ENCODE peak calls at places on chromosomes 7 and 10, in five cellular contexts. T is pancreas, N is testis, X is fibroblast of lung, E is mesendoderm. Q is an unnamed sample.
A peak's percentile ranks its signal among the peaks of the same experiment; 100 is the strongest.

GRCh38 chr10:24871501-24871900 is 80.9 kb downstream of the PRTFDC1 start:
- DNase-seq in E (no peak), N (no peak), T (no peak), X (no peak), Q (no peak)

GRCh38 chr7:67343566-67343965 is 346.9 kb downstream of the TYW1 start:
- DNase-seq in X (no peak), T (no peak), N (no peak), E (no peak), Q (no peak)

GRCh38 chr7:84701524-84702306 is 485.1 kb downstream of the SEMA3D start:
- DNase-seq in N (no peak), X (peak; percentile 99), T (no peak), E (peak; percentile 79), Q (no peak)

GRCh38 chr7:149310113-149310836 is 48.3 kb downstream of the ZNF783 start:
- DNase-seq in E (peak; percentile 79), X (peak; percentile 88), T (no peak), N (no peak), Q (no peak)

GRCh38 chr7:45140827-45141226 is 16.8 kb upstream of the RAMP3 start:
- DNase-seq in X (no peak), N (no peak), T (no peak), E (no peak), Q (no peak)

GRCh38 chr7:142771353-142771723 is 568 bp downstream of the PRSS2 start:
- DNase-seq in N (no peak), E (no peak), T (no peak), X (no peak), Q (no peak)

GRCh38 chr7:23898619-23899018 is 188.6 kb downstream of the STK31 start:
- DNase-seq in E (no peak), N (no peak), X (no peak), T (no peak), Q (no peak)

GRCh38 chr7:23242321-23242720 is 4.3 kb upstream of the GPNMB start:
- DNase-seq in N (no peak), X (no peak), T (no peak), E (no peak), Q (no peak)

GRCh38 chr7:44757311-44757710 is 8.7 kb downstream of the ZMIZ2 start:
- DNase-seq in N (peak; percentile 47), E (no peak), X (peak; percentile 33), T (no peak), Q (peak; percentile 68)

GRCh38 chr10:50604049-50604640 is 19.6 kb downstream of the SGMS1 start:
- DNase-seq in T (no peak), N (no peak), X (peak; percentile 41), E (no peak), Q (no peak)

GRCh38 chr7:30869794-30870491 is 41.7 kb upstream of the AQP1 start:
- DNase-seq in T (no peak), N (no peak), X (no peak), E (no peak), Q (no peak)

GRCh38 chr10:32237644-32238345 is 109.2 kb downstream of the EPC1 start:
- DNase-seq in N (no peak), E (no peak), X (peak; percentile 40), T (no peak), Q (no peak)

GRCh38 chr10:21173964-21174669 is 277.0 kb upstream of the NEBL start:
- DNase-seq in N (peak; percentile 18), E (peak; percentile 77), T (peak; percentile 83), X (no peak), Q (peak; percentile 87)

GRCh38 chr7:2821161-2821841 is 22.8 kb downstream of the GNA12 start:
- DNase-seq in X (peak; percentile 74), T (peak; percentile 57), N (no peak), E (peak; percentile 75), Q (peak; percentile 44)

GRCh38 chr7:31122649-31123058 is 70.5 kb downstream of the ADCYAP1R1 start:
- DNase-seq in X (peak; percentile 93), T (peak; percentile 59), N (peak; percentile 84), E (peak; percentile 91), Q (peak; percentile 55)

GRCh38 chr10:24465899-24466615 is 257.1 kb downstream of the KIAA1217 start:
- DNase-seq in E (no peak), T (peak; percentile 81), X (peak; percentile 92), N (peak; percentile 63), Q (no peak)

GRCh38 chr7:124924906-124925305 is 4.7 kb downstream of the POT1 start:
- DNase-seq in T (no peak), E (no peak), X (no peak), N (no peak), Q (no peak)

GRCh38 chr7:1300636-1301035 is 68.0 kb downstream of the UNCX start:
- DNase-seq in N (no peak), E (no peak), X (no peak), T (no peak), Q (peak; percentile 58)
- H3K4me3 ChIP-seq in N (no peak overlapping the region), E (no peak overlapping the region), X (no peak overlapping the region), T (no peak overlapping the region), Q (no peak overlapping the region)

GRCh38 chr10:72790216-72790990 is 98.5 kb downstream of the MCU start:
- DNase-seq in N (no peak), X (no peak), E (no peak), T (no peak), Q (no peak)
- H3K4me1 ChIP-seq in N (no peaks in the 10 kb centered on the region), X (no peaks in the 10 kb centered on the region), E (peaks cover 6% of the 10 kb centered on the region), T (no peaks in the 10 kb centered on the region), Q (no peaks in the 10 kb centered on the region)

DNA sequence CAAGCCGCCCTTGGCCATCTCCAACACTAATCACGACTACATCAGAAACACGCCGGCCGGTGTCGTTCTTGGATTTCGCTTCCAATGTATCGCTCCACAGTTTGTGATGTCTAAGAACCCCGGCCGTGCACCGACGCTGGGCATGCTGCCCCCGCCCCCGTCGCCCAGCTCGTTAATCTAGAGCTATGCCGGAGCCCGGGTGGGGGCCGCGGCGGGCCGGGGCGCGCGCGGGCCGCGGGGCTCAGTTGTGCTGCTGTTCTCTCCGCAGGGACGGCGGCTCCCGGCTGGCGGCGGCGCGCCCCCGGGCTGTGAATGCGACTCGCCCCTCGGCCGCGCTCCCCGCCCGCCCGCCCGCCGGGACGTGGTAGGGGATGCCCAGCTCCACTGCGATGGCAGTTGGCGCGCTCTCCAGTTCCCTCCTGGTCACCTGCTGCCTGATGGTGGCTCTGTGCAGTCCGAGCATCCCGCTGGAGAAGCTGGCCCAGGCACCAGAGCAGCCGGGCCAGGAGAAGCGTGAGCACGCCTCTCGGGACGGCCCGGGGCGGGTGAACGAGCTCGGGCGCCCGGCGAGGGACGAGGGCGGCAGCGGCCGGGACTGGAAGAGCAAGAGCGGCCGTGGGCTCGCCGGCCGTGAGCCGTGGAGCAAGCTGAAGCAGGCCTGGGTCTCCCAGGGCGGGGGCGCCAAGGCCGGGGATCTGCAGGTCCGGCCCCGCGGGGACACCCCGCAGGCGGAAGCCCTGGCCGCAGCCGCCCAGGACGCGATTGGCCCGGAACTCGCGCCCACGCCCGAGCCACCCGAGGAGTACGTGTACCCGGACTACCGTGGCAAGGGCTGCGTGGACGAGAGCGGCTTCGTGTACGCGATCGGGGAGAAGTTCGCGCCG is 1.9 kb downstream of the VWC2 start:
- DNase-seq in N (no peak), T (no peak), X (no peak), E (peak; percentile 42), Q (no peak)
- H3K4me3 ChIP-seq in N (peak overlapping the region; percentile 20), T (peak overlapping the region; percentile 15), X (no peak overlapping the region), E (no peak overlapping the region), Q (peak overlapping the region; percentile 44)

GRCh38 chr10:132714096-132714721 is 71.7 kb downstream of the NKX6-2 start:
- DNase-seq in E (peak; percentile 64), T (no peak), X (no peak), N (no peak), Q (peak; percentile 72)

GRCh38 chr10:132712291-132712690 is 73.7 kb downstream of the NKX6-2 start:
- DNase-seq in N (no peak), E (no peak), T (no peak), X (no peak), Q (no peak)

GRCh38 chr10:132711618-132712051 is 74.3 kb downstream of the NKX6-2 start:
- DNase-seq in T (no peak), X (no peak), N (no peak), E (no peak), Q (peak; percentile 70)

GRCh38 chr10:132713421-132714095 is 72.4 kb downstream of the NKX6-2 start:
- DNase-seq in E (no peak), N (no peak), T (no peak), X (no peak), Q (peak; percentile 63)

DNA sequence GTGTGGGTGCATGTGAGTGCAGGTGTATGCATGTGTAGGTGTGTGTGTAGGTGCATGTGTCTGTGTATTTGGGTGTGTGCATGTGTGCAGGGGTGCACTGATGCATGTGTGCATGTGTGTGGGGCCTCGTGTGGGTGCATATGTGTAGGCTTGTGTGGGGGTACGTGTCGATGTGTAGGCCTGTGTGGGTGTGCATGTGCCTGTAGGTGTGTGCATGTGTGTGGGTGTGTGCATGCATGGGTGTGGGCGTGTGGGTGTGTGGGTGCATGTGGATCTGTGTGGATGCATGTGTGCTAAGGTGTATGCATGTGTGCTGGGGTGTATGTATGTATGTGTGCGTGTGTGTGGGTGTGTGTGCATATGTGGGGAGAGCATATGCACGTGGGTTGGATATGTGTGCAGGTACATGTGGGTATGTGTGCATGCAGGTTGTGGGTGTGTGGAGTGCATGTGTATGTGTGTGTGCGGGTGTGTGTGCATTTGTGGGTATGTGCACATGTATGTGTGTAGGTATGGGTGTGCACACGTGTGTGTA is 73.2 kb downstream of the NKX6-2 start:
- DNase-seq in T (no peak), N (no peak), X (no peak), E (no peak), Q (no peak)
- H3K4me1 ChIP-seq in T (no peaks in the 10 kb centered on the region), N (no peaks in the 10 kb centered on the region), X (no peaks in the 10 kb centered on the region), E (peaks cover 3% of the 10 kb centered on the region), Q (no peaks in the 10 kb centered on the region)

GRCh38 chr7:117384693-117385092 is 42.6 kb downstream of the ASZ1 start:
- DNase-seq in X (peak; percentile 30), E (no peak), T (no peak), N (no peak), Q (no peak)
- H3K4me3 ChIP-seq in X (no peak overlapping the region), E (no peak overlapping the region), T (no peak overlapping the region), N (no peak overlapping the region), Q (no peak overlapping the region)

DNA sequence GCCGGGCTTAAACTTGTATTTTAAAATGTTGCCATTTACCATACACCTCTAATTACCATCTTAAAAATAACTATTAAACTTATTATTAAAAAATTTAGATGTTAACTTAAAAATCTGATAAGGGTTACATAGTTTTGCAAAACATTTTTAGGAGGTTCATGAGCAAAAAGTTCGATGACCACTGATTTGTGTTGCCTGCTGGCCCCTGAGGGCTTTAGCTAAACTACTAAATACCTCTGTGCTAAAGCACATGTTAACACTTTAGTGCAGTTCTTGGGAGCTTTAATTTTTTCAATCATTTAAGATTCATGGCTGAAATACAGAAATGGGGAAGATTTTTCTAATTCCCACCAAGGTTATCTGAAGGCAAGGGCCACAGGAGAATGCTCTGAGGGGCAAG is 106.4 kb downstream of the RTKN2 start:
- DNase-seq in T (no peak), X (no peak), E (peak; percentile 17), N (no peak), Q (no peak)
- H3K4me1 ChIP-seq in T (no peaks in the 10 kb centered on the region), X (peaks cover 2% of the 10 kb centered on the region), E (no peaks in the 10 kb centered on the region), N (no peaks in the 10 kb centered on the region), Q (peaks cover 13% of the 10 kb centered on the region)

GRCh38 chr7:130958846-130959245 is 224.8 kb upstream of the KLF14 start:
- DNase-seq in X (no peak), E (no peak), T (no peak), N (no peak), Q (no peak)

GRCh38 chr7:130960208-130960988 is 226.4 kb upstream of the KLF14 start:
- DNase-seq in N (no peak), T (no peak), E (peak; percentile 37), X (peak; percentile 99), Q (no peak)

GRCh38 chr7:130961128-130961601 is 227.2 kb upstream of the KLF14 start:
- DNase-seq in E (no peak), X (peak; percentile 54), N (no peak), T (no peak), Q (no peak)

GRCh38 chr7:130957722-130958360 is 223.8 kb upstream of the KLF14 start:
- DNase-seq in X (no peak), T (no peak), N (no peak), E (no peak), Q (no peak)

GRCh38 chr7:130959743-130960207 is 225.8 kb upstream of the KLF14 start:
- DNase-seq in X (peak; percentile 73), N (no peak), E (peak; percentile 25), T (no peak), Q (no peak)
- H3K4me3 ChIP-seq in X (peak overlapping the region; percentile 52), N (no peak overlapping the region), E (no peak overlapping the region), T (no peak overlapping the region), Q (no peak overlapping the region)